ENCODE peak calls at places on chromosomes 5 and 9, in five cellular contexts. M, V, P, Z and Q are unnamed samples. For H3K4me1, the result is how much of the 10 kb centered on the place peaks cover.

GRCh38 chr5:130104895-130105684 is 200.8 kb downstream of the CHSY3 start:
- DNase-seq in M (no peak), V (peak), P (no peak), Z (no peak), Q (no peak)

GRCh38 chr5:81838307-81838906 is 87.5 kb upstream of the SSBP2 start:
- DNase-seq in M (peak), V (peak), P (no peak), Z (no peak), Q (no peak)

GRCh38 chr9:87270241-87271234 is 227.1 kb upstream of the DAPK1 start:
- DNase-seq in M (no peak), V (peak), P (no peak), Z (peak), Q (no peak)

GRCh38 chr5:14577079-14577725 is 4.4 kb upstream of the OTULINL start:
- DNase-seq in M (no peak), V (no peak), P (no peak), Z (no peak), Q (no peak)

GRCh38 chr5:149735066-149735465 is 5.0 kb downstream of the PPARGC1B start:
- DNase-seq in M (no peak), V (no peak), P (no peak), Z (no peak), Q (no peak)

GRCh38 chr9:137373611-137373980 is 49.4 kb downstream of the EXD3 start:
- DNase-seq in M (no peak), V (no peak), P (no peak), Z (no peak), Q (no peak)

GRCh38 chr5:106171132-106171531 is 1499.6 kb downstream of the EFNA5 start:
- DNase-seq in M (no peak), V (no peak), P (no peak), Z (no peak), Q (no peak)

GRCh38 chr5:175475248-175475647 is 3.1 kb upstream of the SFXN1 start:
- DNase-seq in M (no peak), V (no peak), P (no peak), Z (no peak), Q (no peak)

GRCh38 chr9:19101203-19101602 is 1.5 kb downstream of the HAUS6 start:
- DNase-seq in M (no peak), V (no peak), P (no peak), Z (no peak), Q (no peak)

GRCh38 chr5:74056789-74057164 is 430.8 kb downstream of the ARHGEF28 start:
- DNase-seq in M (no peak), V (peak), P (no peak), Z (no peak), Q (no peak)

GRCh38 chr9:13804532-13804931 is 509.4 kb downstream of the NFIB start:
- DNase-seq in M (no peak), V (peak), P (no peak), Z (no peak), Q (no peak)

GRCh38 chr9:126393876-126394275 is 67.2 kb downstream of the MVB12B start:
- DNase-seq in M (no peak), V (peak), P (no peak), Z (no peak), Q (no peak)

GRCh38 chr9:37913480-37914153 is 9.7 kb upstream of the SLC25A51 start:
- DNase-seq in M (peak), V (peak), P (peak), Z (peak), Q (no peak)

GRCh38 chr5:119347574-119347973 is 8.2 kb upstream of the TNFAIP8 start:
- DNase-seq in M (no peak), V (no peak), P (no peak), Z (no peak), Q (no peak)

GRCh38 chr9:121718063-121718462 is 66.6 kb downstream of the DAB2IP start:
- DNase-seq in M (no peak), V (peak), P (no peak), Z (peak), Q (no peak)

GRCh38 chr9:137435980-137436760 is 5.0 kb downstream of the ENTPD8 start:
- DNase-seq in M (peak), V (peak), P (no peak), Z (peak), Q (no peak)

GRCh38 chr5:173238312-173239232 is 3.6 kb upstream of the NKX2-5 start:
- DNase-seq in M (no peak), V (no peak), P (no peak), Z (no peak), Q (no peak)

GRCh38 chr5:179166886-179167841 is 107.0 kb downstream of the ZNF354C start:
- DNase-seq in M (peak), V (peak), P (no peak), Z (peak), Q (no peak)

GRCh38 chr9:134340475-134341186 is 14.4 kb downstream of the RXRA start:
- DNase-seq in M (no peak), V (no peak), P (no peak), Z (no peak), Q (no peak)

GRCh38 chr5:109412981-109413402 is 3.2 kb upstream of the PJA2 start:
- DNase-seq in M (no peak), V (no peak), P (no peak), Z (no peak), Q (no peak)

GRCh38 chr9:98602839-98603238 is 105.9 kb downstream of the GABBR2 start:
- DNase-seq in M (no peak), V (no peak), P (no peak), Z (no peak), Q (no peak)

GRCh38 chr9:121557581-121558422 is 58.2 kb upstream of the GGTA1 start:
- DNase-seq in M (peak), V (peak), P (no peak), Z (peak), Q (no peak)

GRCh38 chr9:137728444-137729311 is 109.9 kb downstream of the EHMT1 start:
- DNase-seq in M (no peak), V (peak), P (no peak), Z (no peak), Q (no peak)

GRCh38 chr5:151076616-151077015 is 4.2 kb downstream of the TNIP1 start:
- DNase-seq in M (no peak), V (no peak), P (no peak), Z (no peak), Q (no peak)
- H3K4me1 ChIP-seq in M (under half), V (under half), P (under half), Z (under half), Q (half or more)

GRCh38 chr9:79013715-79014610 is 557.8 kb upstream of the TLE4 start:
- DNase-seq in M (no peak), V (peak), P (no peak), Z (no peak), Q (no peak)
- TF ChIP-seq POLR2A in M (no peak), V (no peak), P (no peak), Z (no peak), Q (no peak)

GRCh38 chr5:9363026-9363793 is 182.7 kb downstream of the SEMA5A start:
- DNase-seq in M (no peak), V (no peak), P (no peak), Z (no peak), Q (no peak)
- H3K4me3 ChIP-seq in M (no peak), V (no peak), P (no peak), Z (no peak), Q (no peak)

DNA sequence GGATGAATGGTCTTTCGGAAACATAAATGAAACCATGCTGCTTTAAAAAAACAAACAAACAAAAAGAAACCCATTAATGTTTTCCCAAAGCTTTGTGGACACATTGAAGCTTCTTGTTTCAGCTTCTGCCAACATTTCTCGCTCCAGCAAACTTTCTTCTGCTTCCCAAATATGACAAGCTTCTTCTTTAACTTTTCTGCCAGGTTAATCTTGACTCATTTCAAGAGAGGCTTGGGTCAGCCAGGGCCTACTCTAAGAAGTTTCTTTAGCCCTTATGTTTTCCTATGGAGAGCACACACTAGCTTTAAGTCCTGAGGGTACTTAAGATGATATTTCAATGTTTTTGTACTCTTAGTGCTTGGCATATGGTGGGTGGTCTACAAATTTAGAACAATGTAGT is 6.1 kb downstream of the ANXA1 start:
- DNase-seq in M (no peak), V (no peak), P (no peak), Z (no peak), Q (no peak)
- H3K4me1 ChIP-seq in M (under half), V (under half), P (under half), Z (under half), Q (under half)

GRCh38 chr5:69166686-69167487 is at the start of gene CCNB1:
- DNase-seq in M (peak), V (peak), P (peak), Z (peak), Q (peak)
- TF ChIP-seq POLR2A in M (peak), V (peak), P (peak), Z (no peak), Q (peak)

GRCh38 chr9:36278243-36278642 is 20.0 kb upstream of the GNE start:
- DNase-seq in M (no peak), V (no peak), P (no peak), Z (no peak), Q (no peak)
- H3K4me3 ChIP-seq in M (no peak), V (no peak), P (no peak), Z (no peak), Q (no peak)

DNA sequence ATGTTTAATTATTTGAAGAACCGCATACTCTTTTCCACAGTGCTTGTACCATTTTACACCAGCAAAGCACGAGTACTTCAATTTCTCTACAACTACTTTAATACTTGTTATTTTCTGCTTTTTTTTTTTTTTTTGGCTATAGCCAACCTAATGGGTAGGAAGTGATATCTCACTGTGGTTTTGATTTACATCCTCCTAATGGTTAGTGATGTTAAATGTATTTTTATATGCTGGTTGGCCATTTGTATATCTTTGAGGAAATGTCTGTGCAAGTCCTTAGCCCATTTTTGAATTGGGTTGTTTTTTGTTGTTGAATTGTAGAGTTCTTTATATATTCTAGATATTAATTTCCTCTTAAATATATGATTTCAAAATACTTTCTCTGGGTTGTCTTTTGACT is 22.6 kb downstream of the OGN start:
- DNase-seq in M (no peak), V (no peak), P (no peak), Z (no peak), Q (no peak)
- H3K4me1 ChIP-seq in M (under half), V (under half), P (under half), Z (under half), Q (under half)

DNA sequence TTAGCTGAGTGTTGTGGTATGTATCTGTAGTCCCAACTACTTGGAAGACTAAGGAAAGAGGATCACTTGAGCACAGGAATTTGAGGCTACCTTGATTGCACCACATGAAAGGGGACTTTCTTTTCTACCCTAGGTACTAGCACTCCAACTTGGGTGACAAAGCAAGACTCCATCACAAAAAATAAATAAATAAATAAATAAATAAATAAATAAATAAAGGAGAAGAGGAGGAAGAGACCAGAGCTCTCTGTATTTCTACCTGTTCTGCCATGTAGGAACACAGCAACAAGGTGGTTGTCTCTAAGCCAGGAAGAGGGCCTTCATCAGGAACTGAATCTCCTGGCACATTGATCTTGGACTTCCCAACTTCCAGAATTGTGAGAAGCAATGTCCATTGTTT is 118.6 kb downstream of the HMHB1 start:
- DNase-seq in M (no peak), V (no peak), P (no peak), Z (no peak), Q (no peak)
- TF ChIP-seq POLR2A in M (no peak), V (no peak), P (no peak), Z (no peak), Q (no peak)